ENCODE peak calls at places on chromosomes 2 and 18, in eight cellular contexts. J is IMR-90; Q is CD4-positive, CD25-positive, alpha-beta regulatory T cell; G is ovary; W is brain microvascular endothelial cell; T is esophagus squamous epithelium; U is heart left ventricle; Y is adrenal gland. L is an unnamed sample.

GRCh38 chr2:229489016-229489415 is 217.9 kb upstream of the PID1 start:
- DNase-seq in J (peak; percentile 13), Q (no peak), G (no peak), W (peak; percentile 29), T (no peak), U (no peak), Y (no peak), L (no peak)

GRCh38 chr2:204974487-204974886 is 429.2 kb downstream of the PARD3B start:
- DNase-seq in J (no peak), Q (no peak), G (no peak), W (no peak), T (no peak), U (no peak), Y (no peak), L (no peak)

GRCh38 chr2:216776076-216776726 is 80.9 kb upstream of the IGFBP5 start:
- DNase-seq in J (no peak), Q (no peak), G (peak; percentile 49), W (no peak), T (no peak), U (no peak), Y (no peak), L (no peak)

GRCh38 chr2:11583840-11584529 is 50.1 kb downstream of the GREB1 start:
- DNase-seq in J (peak; percentile 98), Q (peak; percentile 72), G (peak; percentile 84), W (peak; percentile 99), T (no peak), U (peak; percentile 64), Y (peak; percentile 83), L (peak; percentile 89)

GRCh38 chr2:71950256-71951066 is 197.2 kb downstream of the CYP26B1 start:
- DNase-seq in J (no peak), Q (no peak), G (peak; percentile 28), W (no peak), T (no peak), U (peak; percentile 85), Y (peak; percentile 62), L (peak; percentile 33)

GRCh38 chr2:233280114-233280693 is 27.4 kb upstream of the SAG start:
- DNase-seq in J (no peak), Q (no peak), G (no peak), W (no peak), T (no peak), U (no peak), Y (no peak), L (no peak)

GRCh38 chr2:71802556-71802955 is 345.1 kb downstream of the CYP26B1 start:
- DNase-seq in J (no peak), Q (no peak), G (no peak), W (no peak), T (no peak), U (no peak), Y (no peak), L (peak; percentile 1)

GRCh38 chr2:231037202-231037730 is at the start of gene C2orf72:
- DNase-seq in J (no peak), Q (no peak), G (no peak), W (no peak), T (no peak), U (no peak), Y (no peak), L (no peak)

GRCh38 chr18:28439870-28440269 is 262.9 kb upstream of the CDH2 start:
- DNase-seq in J (no peak), Q (no peak), G (no peak), W (no peak), T (no peak), U (no peak), Y (no peak), L (no peak)

GRCh38 chr2:129923265-129924141 is 56.0 kb upstream of the RAB6C start:
- DNase-seq in J (peak; percentile 37), Q (peak; percentile 13), G (no peak), W (peak; percentile 55), T (no peak), U (no peak), Y (peak; percentile 40), L (peak; percentile 44)

GRCh38 chr2:233385489-233386044 is 31.3 kb downstream of the DGKD start:
- DNase-seq in J (no peak), Q (peak; percentile 78), G (no peak), W (no peak), T (no peak), U (no peak), Y (no peak), L (no peak)

GRCh38 chr2:86476092-86476491 is 34.9 kb downstream of the KDM3A start:
- DNase-seq in J (peak; percentile 83), Q (no peak), G (no peak), W (peak; percentile 33), T (no peak), U (no peak), Y (no peak), L (no peak)

GRCh38 chr2:66275984-66276383 is 158.9 kb upstream of the MEIS1 start:
- DNase-seq in J (no peak), Q (no peak), G (no peak), W (no peak), T (no peak), U (no peak), Y (no peak), L (no peak)

GRCh38 chr2:171763602-171764001 is 76.3 kb downstream of the DYNC1I2 start:
- DNase-seq in J (no peak), Q (no peak), G (no peak), W (peak; percentile 11), T (no peak), U (no peak), Y (no peak), L (no peak)

GRCh38 chr18:5268874-5269273 is 26.7 kb downstream of the ZBTB14 start:
- DNase-seq in J (no peak), Q (no peak), G (no peak), W (no peak), T (no peak), U (no peak), Y (no peak), L (no peak)

GRCh38 chr2:186423481-186423880 is 62.6 kb upstream of the ZC3H15 start:
- DNase-seq in J (no peak), Q (no peak), G (no peak), W (no peak), T (no peak), U (no peak), Y (no peak), L (no peak)

DNA sequence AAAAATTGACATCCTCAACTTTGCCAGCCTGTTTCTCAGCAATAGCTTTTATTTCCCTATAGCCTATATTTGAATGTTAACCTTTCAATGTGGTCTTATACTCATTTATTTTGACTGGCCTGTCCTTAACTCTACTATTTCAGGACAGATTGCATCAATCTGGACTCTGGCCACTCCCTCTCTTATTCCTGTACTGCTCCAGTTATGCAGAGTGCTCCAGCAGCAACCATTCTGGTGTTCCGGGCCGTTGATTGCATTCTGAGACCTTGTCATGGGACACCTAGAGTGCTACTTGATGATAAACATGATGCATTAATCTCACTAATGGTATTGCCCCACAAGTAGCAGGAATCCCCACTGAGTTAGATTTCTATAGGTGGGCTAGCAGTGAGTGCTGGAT is 363.4 kb downstream of the LRRTM1 start:
- DNase-seq in J (no peak), Q (no peak), G (no peak), W (no peak), T (no peak), U (no peak), Y (no peak), L (no peak)
- H3K27ac ChIP-seq in J (no peak overlapping the region), Q (no peak overlapping the region), G (no peak overlapping the region), W (no peak overlapping the region), T (no peak overlapping the region), U (no peak overlapping the region), Y (no peak overlapping the region), L (no peak overlapping the region)

GRCh38 chr2:215466097-215466909 is 30.4 kb upstream of the FN1 start:
- DNase-seq in J (peak; percentile 50), Q (no peak), G (no peak), W (peak; percentile 30), T (no peak), U (peak; percentile 51), Y (no peak), L (no peak)

GRCh38 chr2:215465246-215465645 is 29.4 kb upstream of the FN1 start:
- DNase-seq in J (peak; percentile 34), Q (no peak), G (no peak), W (peak; percentile 78), T (no peak), U (no peak), Y (no peak), L (no peak)

GRCh38 chr2:215461836-215462532 is 26.1 kb upstream of the FN1 start:
- DNase-seq in J (peak; percentile 67), Q (no peak), G (no peak), W (peak; percentile 73), T (no peak), U (no peak), Y (no peak), L (no peak)

DNA sequence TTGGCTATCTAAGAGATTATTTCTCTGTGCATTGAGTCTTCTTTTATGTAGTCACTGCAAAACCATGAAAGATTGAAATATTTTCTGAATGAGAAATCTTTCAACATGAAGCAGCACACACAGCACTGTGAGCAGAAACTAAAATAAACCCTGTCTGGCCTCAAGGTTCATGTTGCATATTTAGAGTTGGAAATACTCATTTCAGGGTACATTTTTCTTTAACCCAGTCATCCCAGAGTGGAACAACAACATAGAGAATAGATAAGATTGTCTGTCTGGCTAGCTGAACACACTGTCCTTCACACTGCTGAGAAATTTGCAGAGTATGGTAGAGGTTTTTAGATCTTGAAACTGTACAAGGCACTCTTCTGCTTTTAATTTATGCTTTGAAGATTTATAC is 24.8 kb upstream of the FN1 start:
- DNase-seq in J (peak; percentile 97), Q (no peak), G (no peak), W (peak; percentile 91), T (no peak), U (no peak), Y (no peak), L (no peak)
- H3K4me3 ChIP-seq in J (no peak overlapping the region), Q (no peak overlapping the region), G (no peak overlapping the region), W (no peak overlapping the region), T (no peak overlapping the region), U (no peak overlapping the region), Y (no peak overlapping the region), L (no peak overlapping the region)

GRCh38 chr2:152097291-152098032 is 1.4 kb downstream of the CACNB4 start:
- DNase-seq in J (peak; percentile 19), Q (no peak), G (peak; percentile 17), W (no peak), T (no peak), U (no peak), Y (peak; percentile 38), L (peak; percentile 40)
- H3K27ac ChIP-seq in J (no peak overlapping the region), Q (no peak overlapping the region), G (no peak overlapping the region), W (no peak overlapping the region), T (peak overlapping the region; percentile 69), U (no peak overlapping the region), Y (no peak overlapping the region), L (peak overlapping the region; percentile 70)

GRCh38 chr2:188786368-188786781 is 187.8 kb upstream of the COL3A1 start:
- DNase-seq in J (peak; percentile 79), Q (no peak), G (no peak), W (peak; percentile 82), T (no peak), U (no peak), Y (no peak), L (no peak)

GRCh38 chr2:188787661-188788044 is 186.5 kb upstream of the COL3A1 start:
- DNase-seq in J (no peak), Q (no peak), G (no peak), W (peak; percentile 32), T (no peak), U (no peak), Y (no peak), L (no peak)

GRCh38 chr2:188789951-188790350 is 184.2 kb upstream of the COL3A1 start:
- DNase-seq in J (no peak), Q (no peak), G (no peak), W (no peak), T (no peak), U (no peak), Y (no peak), L (no peak)

GRCh38 chr2:188787002-188787660 is 187.0 kb upstream of the COL3A1 start:
- DNase-seq in J (peak; percentile 88), Q (no peak), G (no peak), W (peak; percentile 56), T (no peak), U (no peak), Y (no peak), L (no peak)

GRCh38 chr2:188788621-188789020 is 185.6 kb upstream of the COL3A1 start:
- DNase-seq in J (peak; percentile 93), Q (no peak), G (peak; percentile 71), W (peak; percentile 93), T (no peak), U (peak; percentile 79), Y (peak; percentile 53), L (peak; percentile 78)
- H3K4me3 ChIP-seq in J (no peak overlapping the region), Q (no peak overlapping the region), G (no peak overlapping the region), W (no peak overlapping the region), T (peak overlapping the region; percentile 38), U (no peak overlapping the region), Y (no peak overlapping the region), L (no peak overlapping the region)

L was measured in testis.